ENCODE peak calls at places on chromosome 14, in six cellular contexts. N is OCI-LY7; B is stimulated activated naive CD8-positive, alpha-beta T cell treated with anti-CD3 and anti-CD28 coated beads, Interleukin-15, amount 100 ng/mL, for 72 hours; J is tibial nerve; U is activated CD4-positive, alpha-beta T cell treated with anti-CD3 and anti-CD28 coated beads for 1 hour; X is pons. L is an unnamed sample.

GRCh38 chr14:88299865-88300264 is 23.2 kb downstream of the KCNK10 start:
- DNase-seq in B (no peak), N (peak), U (no peak), J (no peak), X (peak), L (no peak)

GRCh38 chr14:100438271-100438670 is 115.1 kb downstream of the SLC25A47 start:
- DNase-seq in B (no peak), J (no peak), N (no peak), X (no peak), U (no peak), L (peak)

GRCh38 chr14:29039171-29039570 is 272.6 kb downstream of the FOXG1 start:
- DNase-seq in J (no peak), B (no peak), U (no peak), N (no peak), X (no peak), L (no peak)

GRCh38 chr14:60250318-60251035 is 1.5 kb downstream of the PPM1A start:
- DNase-seq in N (peak), B (no peak), U (no peak), J (no peak), X (peak), L (peak)

GRCh38 chr14:66009104-66009503 is 477.1 kb upstream of the CCDC196 start:
- DNase-seq in B (no peak), N (no peak), J (no peak), U (no peak), X (no peak), L (no peak)

GRCh38 chr14:102924632-102925588 is 2.4 kb downstream of the AMN start:
- DNase-seq in J (no peak), U (no peak), B (no peak), X (no peak), N (no peak), L (peak)

GRCh38 chr14:65916055-65916454 is 503.5 kb downstream of the FUT8 start:
- DNase-seq in X (no peak), B (no peak), U (no peak), N (no peak), J (no peak), L (no peak)

GRCh38 chr14:31829256-31829923 is 247.7 kb upstream of the ARHGAP5 start:
- DNase-seq in N (no peak), X (no peak), J (no peak), B (no peak), U (no peak), L (no peak)

GRCh38 chr14:64656986-64657385 is 47.2 kb upstream of the PLEKHG3 start:
- DNase-seq in J (peak), U (no peak), B (no peak), N (no peak), X (no peak), L (no peak)

GRCh38 chr14:92719421-92719820 is 29.0 kb downstream of the LGMN start:
- DNase-seq in N (no peak), B (no peak), U (no peak), J (no peak), X (no peak), L (no peak)

GRCh38 chr14:69318241-69318640 is 58.3 kb downstream of the GALNT16 start:
- DNase-seq in U (no peak), B (no peak), N (peak), J (no peak), X (no peak), L (no peak)

GRCh38 chr14:59321184-59321952 is 132.9 kb downstream of the DAAM1 start:
- DNase-seq in J (no peak), N (no peak), U (no peak), X (peak), B (no peak), L (no peak)

GRCh38 chr14:66045572-66046021 is 440.6 kb upstream of the CCDC196 start:
- DNase-seq in J (no peak), B (no peak), N (no peak), U (no peak), X (no peak), L (no peak)

GRCh38 chr14:20751963-20752562 is 6.4 kb downstream of the EDDM3A start:
- DNase-seq in J (no peak), U (no peak), N (no peak), B (no peak), X (no peak), L (no peak)

GRCh38 chr14:103033744-103034143 is 23.6 kb downstream of the CDC42BPB start:
- DNase-seq in J (no peak), U (no peak), N (no peak), B (no peak), X (no peak), L (no peak)

GRCh38 chr14:64502476-64503183 is 1.0 kb downstream of the ZBTB25 start:
- DNase-seq in U (no peak), B (peak), N (peak), X (peak), J (no peak), L (no peak)

GRCh38 chr14:105294142-105294597 is 6.6 kb downstream of the BRF1 start:
- DNase-seq in X (peak), J (no peak), N (peak), U (peak), B (peak), L (peak)

GRCh38 chr14:38556321-38556720 is 300.4 kb upstream of the CLEC14A start:
- DNase-seq in J (no peak), B (no peak), X (no peak), N (no peak), U (no peak), L (no peak)

GRCh38 chr14:86944434-86944833 is 1048.5 kb downstream of the GALC start:
- DNase-seq in N (no peak), J (no peak), X (no peak), U (no peak), B (no peak), L (no peak)

GRCh38 chr14:20652996-20653975 is 11.8 kb upstream of the OR6S1 start:
- DNase-seq in U (no peak), X (peak), J (no peak), N (no peak), B (peak), L (peak)

GRCh38 chr14:103121161-103121845 is 2.0 kb upstream of the TNFAIP2 start:
- DNase-seq in J (peak), X (peak), B (no peak), N (no peak), U (no peak), L (peak)

GRCh38 chr14:59819446-59820088 is 51.0 kb downstream of the RTN1 start:
- DNase-seq in J (no peak), B (no peak), N (no peak), X (no peak), U (no peak), L (no peak)

GRCh38 chr14:104206281-104206904 is 68.0 kb downstream of the KIF26A start:
- DNase-seq in U (no peak), B (no peak), X (peak), J (no peak), N (no peak), L (peak)

GRCh38 chr14:104294628-104294982 is 156.2 kb downstream of the KIF26A start:
- DNase-seq in U (no peak), X (no peak), J (no peak), N (no peak), B (no peak), L (peak)

L was measured in BE2C.